ENCODE peak calls at places on chromosomes 11 and 22, in eight cellular contexts. R, F, O, A, N, Z, T and V are unnamed samples.

GRCh38 chr11:11403763-11404725 is 51.0 kb upstream of the CSNK2A3 start:
- DNase-seq in R (no peak), F (no peak), O (no peak), A (no peak), N (peak), Z (no peak), T (peak), V (no peak)

GRCh38 chr11:132264616-132265015 is 894.2 kb downstream of the NTM start:
- DNase-seq in R (no peak), F (no peak), O (no peak), A (no peak), N (no peak), Z (no peak), T (no peak), V (no peak)

GRCh38 chr22:23538502-23538860 is 41.6 kb downstream of the IGLL1 start:
- DNase-seq in R (no peak), F (peak), O (no peak), A (no peak), N (no peak), Z (no peak), T (no peak), V (no peak)

GRCh38 chr11:74283580-74284180 is 27.8 kb downstream of the P4HA3 start:
- DNase-seq in R (no peak), F (no peak), O (no peak), A (no peak), N (no peak), Z (no peak), T (no peak), V (no peak)

GRCh38 chr11:47272706-47273105 is 2.8 kb downstream of the MADD start:
- DNase-seq in R (no peak), F (no peak), O (no peak), A (no peak), N (no peak), Z (no peak), T (no peak), V (peak)

GRCh38 chr11:125433454-125434121 is 62.5 kb downstream of the FEZ1 start:
- DNase-seq in R (no peak), F (no peak), O (no peak), A (peak), N (peak), Z (no peak), T (peak), V (peak)

GRCh38 chr22:27318516-27318915 is 483.0 kb downstream of the MN1 start:
- DNase-seq in R (no peak), F (no peak), O (no peak), A (peak), N (peak), Z (no peak), T (peak), V (no peak)

GRCh38 chr22:27183474-27183873 is 526.1 kb downstream of the MIAT start:
- DNase-seq in R (no peak), F (no peak), O (no peak), A (no peak), N (no peak), Z (no peak), T (no peak), V (no peak)

GRCh38 chr22:47373648-47374272 is 611.3 kb downstream of the TBC1D22A start:
- DNase-seq in R (no peak), F (peak), O (no peak), A (no peak), N (no peak), Z (no peak), T (no peak), V (no peak)

GRCh38 chr22:39309881-39310714 is 9.3 kb downstream of the RPL3 start:
- DNase-seq in R (no peak), F (no peak), O (no peak), A (no peak), N (peak), Z (no peak), T (peak), V (no peak)

GRCh38 chr11:79762271-79762935 is 321.6 kb upstream of the TENM4 start:
- DNase-seq in R (no peak), F (no peak), O (no peak), A (no peak), N (peak), Z (no peak), T (no peak), V (peak)

GRCh38 chr11:93718057-93718563 is 23.2 kb downstream of the TAF1D start:
- DNase-seq in R (no peak), F (no peak), O (no peak), A (no peak), N (no peak), Z (no peak), T (no peak), V (peak)

GRCh38 chr11:120543816-120544215 is 32.3 kb downstream of the GRIK4 start:
- DNase-seq in R (no peak), F (no peak), O (no peak), A (no peak), N (no peak), Z (no peak), T (no peak), V (no peak)

GRCh38 chr11:106262852-106263251 is 185.4 kb downstream of the AASDHPPT start:
- DNase-seq in R (no peak), F (no peak), O (no peak), A (no peak), N (peak), Z (no peak), T (no peak), V (no peak)

GRCh38 chr22:23841736-23842404 is 3.1 kb upstream of the DERL3 start:
- DNase-seq in R (no peak), F (no peak), O (no peak), A (no peak), N (no peak), Z (no peak), T (no peak), V (no peak)

GRCh38 chr11:90556612-90557011 is 333.8 kb upstream of the CHORDC1 start:
- DNase-seq in R (no peak), F (no peak), O (no peak), A (no peak), N (no peak), Z (no peak), T (no peak), V (no peak)

GRCh38 chr11:100863080-100863581 is 176.0 kb downstream of the ARHGAP42 start:
- DNase-seq in R (no peak), F (no peak), O (no peak), A (no peak), N (peak), Z (no peak), T (peak), V (no peak)

GRCh38 chr22:20429254-20430100 is 8.1 kb downstream of the SCARF2 start:
- DNase-seq in R (peak), F (peak), O (no peak), A (no peak), N (no peak), Z (peak), T (no peak), V (peak)

GRCh38 chr22:25475554-25476022 is 88.9 kb upstream of the GRK3 start:
- DNase-seq in R (no peak), F (no peak), O (no peak), A (peak), N (peak), Z (no peak), T (no peak), V (peak)

GRCh38 chr11:57370251-57370650 is 10.7 kb downstream of the PRG3 start:
- DNase-seq in R (no peak), F (no peak), O (no peak), A (no peak), N (peak), Z (no peak), T (peak), V (no peak)

GRCh38 chr11:108732395-108732794 is 67.5 kb downstream of the DDX10 start:
- DNase-seq in R (no peak), F (no peak), O (no peak), A (no peak), N (no peak), Z (no peak), T (no peak), V (no peak)

GRCh38 chr22:27919943-27920755 is 1.1 kb upstream of the PITPNB start:
- DNase-seq in R (peak), F (no peak), O (no peak), A (peak), N (peak), Z (no peak), T (peak), V (peak)

GRCh38 chr11:132024587-132025295 is 654.3 kb downstream of the NTM start:
- DNase-seq in R (no peak), F (no peak), O (no peak), A (peak), N (peak), Z (no peak), T (peak), V (no peak)

GRCh38 chr11:26017322-26017860 is 314.5 kb upstream of the ANO3 start:
- DNase-seq in R (no peak), F (no peak), O (no peak), A (no peak), N (no peak), Z (no peak), T (no peak), V (no peak)

GRCh38 chr22:36220457-36220921 is 18.8 kb downstream of the APOL2 start:
- DNase-seq in R (no peak), F (no peak), O (no peak), A (no peak), N (peak), Z (no peak), T (no peak), V (no peak)

GRCh38 chr22:39098026-39098425 is 982 bp downstream of the APOBEC3H start:
- DNase-seq in R (no peak), F (no peak), O (no peak), A (no peak), N (no peak), Z (no peak), T (no peak), V (no peak)

GRCh38 chr22:27220349-27220748 is 563.0 kb downstream of the MIAT start:
- DNase-seq in R (no peak), F (no peak), O (no peak), A (no peak), N (peak), Z (no peak), T (peak), V (no peak)

GRCh38 chr11:35912883-35913614 is 30.8 kb upstream of the LDLRAD3 start:
- DNase-seq in R (no peak), F (no peak), O (no peak), A (no peak), N (no peak), Z (no peak), T (no peak), V (no peak)

GRCh38 chr11:73227571-73228211 is 9.6 kb downstream of the P2RY2 start:
- DNase-seq in R (no peak), F (no peak), O (no peak), A (no peak), N (no peak), Z (no peak), T (no peak), V (no peak)

GRCh38 chr11:9962722-9963121 is 298.8 kb downstream of the SWAP70 start:
- DNase-seq in R (no peak), F (no peak), O (no peak), A (no peak), N (no peak), Z (no peak), T (no peak), V (no peak)

GRCh38 chr22:47129902-47130301 is 367.5 kb downstream of the TBC1D22A start:
- DNase-seq in R (no peak), F (no peak), O (no peak), A (peak), N (no peak), Z (no peak), T (no peak), V (no peak)

GRCh38 chr11:76347391-76347790 is 33.5 kb downstream of the THAP12 start:
- DNase-seq in R (no peak), F (no peak), O (no peak), A (no peak), N (no peak), Z (no peak), T (no peak), V (no peak)

GRCh38 chr11:12499071-12499470 is 121.7 kb downstream of the PARVA start:
- DNase-seq in R (no peak), F (no peak), O (peak), A (no peak), N (no peak), Z (no peak), T (no peak), V (no peak)

GRCh38 chr22:31874821-31875220 is 69.5 kb upstream of the YWHAH start:
- DNase-seq in R (no peak), F (no peak), O (no peak), A (no peak), N (no peak), Z (no peak), T (no peak), V (no peak)

GRCh38 chr11:35541621-35542375 is 16.4 kb upstream of the PAMR1 start:
- DNase-seq in R (no peak), F (no peak), O (no peak), A (no peak), N (peak), Z (no peak), T (peak), V (no peak)